ENCODE peak calls at places on chromosomes 16 and 17, in four cellular contexts. Y is CD4-positive, alpha-beta memory T cell; A is posterior vena cava; P is NCI-H1417. K is an unnamed sample.
A peak's percentile ranks its signal among the peaks of the same experiment; 100 is the strongest.

GRCh38 chr17:76150712-76151622 is 9.9 kb upstream of the FOXJ1 start:
- DNase-seq in Y (no peak), A (peak; percentile 74), P (no peak), K (no peak)

GRCh38 chr17:48621410-48622387 is 4.5 kb downstream of the HOXB9 start:
- DNase-seq in Y (no peak), P (no peak), A (no peak), K (no peak)

GRCh38 chr16:70708381-70709253 is 22.8 kb upstream of the MTSS2 start:
- DNase-seq in Y (no peak), P (no peak), A (no peak), K (no peak)

GRCh38 chr17:57195790-57196460 is 60.4 kb upstream of the MSI2 start:
- DNase-seq in P (no peak), A (no peak), Y (no peak), K (no peak)

GRCh38 chr17:9475259-9475658 is 100.4 kb downstream of the STX8 start:
- DNase-seq in Y (no peak), P (no peak), A (no peak), K (no peak)

GRCh38 chr17:17758443-17758842 is 77.2 kb downstream of the RAI1 start:
- DNase-seq in A (no peak), P (peak; percentile 84), Y (no peak), K (peak; percentile 62)

GRCh38 chr16:66272461-66272860 is 94.0 kb upstream of the CDH5 start:
- DNase-seq in Y (no peak), P (no peak), A (peak; percentile 32), K (no peak)

GRCh38 chr16:30378236-30379164 is 3.9 kb downstream of the SEPTIN1 start:
- DNase-seq in Y (peak; percentile 99), P (peak; percentile 97), A (peak; percentile 100), K (peak; percentile 98)

GRCh38 chr17:3005696-3006095 is 57.7 kb downstream of the OR1D5 start:
- DNase-seq in P (no peak), Y (no peak), A (peak; percentile 70), K (no peak)

GRCh38 chr17:40069751-40070643 is 7.2 kb downstream of the THRA start:
- DNase-seq in P (peak; percentile 86), Y (peak; percentile 37), A (no peak), K (peak; percentile 75)

GRCh38 chr16:47568355-47568754 is 107.2 kb downstream of the PHKB start:
- DNase-seq in P (no peak), Y (peak; percentile 51), A (no peak), K (no peak)

GRCh38 chr16:79210629-79211028 is 389.9 kb downstream of the MAF start:
- DNase-seq in A (no peak), Y (no peak), P (no peak), K (no peak)

GRCh38 chr17:50564916-50565315 is 4.4 kb downstream of the CACNA1G start:
- DNase-seq in A (peak; percentile 95), Y (peak; percentile 22), P (no peak), K (no peak)

GRCh38 chr16:15523092-15523541 is 88.7 kb downstream of the BMERB1 start:
- DNase-seq in P (no peak), Y (no peak), A (no peak), K (no peak)

GRCh38 chr17:11144358-11145233 is 96.4 kb upstream of the SHISA6 start:
- DNase-seq in P (no peak), Y (no peak), A (no peak), K (peak; percentile 7)